ENCODE peak calls at places on chromosomes 1 and 21, in nine cellular contexts. P, E, Y, J, B, Q, K, G and S are unnamed samples.

GRCh38 chr1:16061255-16061654 is 12.2 kb downstream of the FAM131C start:
- DNase-seq in E (no peak), K (no peak), J (no peak), B (no peak), P (no peak), Q (no peak), G (no peak), Y (no peak), S (no peak)

GRCh38 chr1:218751208-218751948 is 406.2 kb downstream of the TGFB2 start:
- DNase-seq in Y (no peak), E (no peak), J (no peak), P (no peak), B (no peak), G (no peak), K (no peak), Q (no peak), S (peak)

GRCh38 chr1:185325413-185325812 is 8.4 kb upstream of the IVNS1ABP start:
- DNase-seq in E (no peak), P (peak), Q (no peak), K (no peak), Y (no peak), J (peak), B (no peak), G (no peak), S (no peak)

GRCh38 chr1:24925963-24926362 is 4.1 kb downstream of the RUNX3 start:
- DNase-seq in K (no peak), Q (no peak), G (no peak), B (no peak), Y (no peak), P (no peak), E (no peak), J (no peak), S (no peak)

GRCh38 chr21:31875424-31876097 is 2.7 kb downstream of the HUNK start:
- DNase-seq in K (no peak), J (no peak), E (no peak), B (no peak), G (no peak), Q (no peak), Y (no peak), P (no peak), S (no peak)

GRCh38 chr1:81254560-81254959 is 546.2 kb upstream of the ADGRL2 start:
- DNase-seq in Q (no peak), B (no peak), Y (no peak), P (no peak), J (no peak), G (no peak), E (no peak), K (no peak), S (no peak)

GRCh38 chr1:63004868-63005267 is 220.9 kb downstream of the ATG4C start:
- DNase-seq in G (peak), B (no peak), K (no peak), E (no peak), Y (no peak), J (peak), Q (no peak), P (peak), S (no peak)

GRCh38 chr1:100597069-100597741 is 59.3 kb downstream of the GPR88 start:
- DNase-seq in Y (no peak), E (peak), P (peak), Q (no peak), K (no peak), B (no peak), G (no peak), J (no peak), S (no peak)

GRCh38 chr1:223670458-223671159 is 5.1 kb upstream of the CAPN8 start:
- DNase-seq in P (peak), Y (no peak), J (peak), Q (no peak), K (peak), E (peak), G (peak), B (no peak), S (no peak)

GRCh38 chr1:42815938-42816599 is 853 bp upstream of the ERMAP start:
- DNase-seq in Q (no peak), K (no peak), B (no peak), Y (peak), J (no peak), P (no peak), E (peak), G (peak), S (no peak)

GRCh38 chr1:68104155-68104554 is 53.7 kb upstream of the DIRAS3 start:
- DNase-seq in E (no peak), K (no peak), Q (no peak), J (no peak), B (no peak), Y (no peak), G (no peak), P (peak), S (no peak)

GRCh38 chr1:203547147-203547546 is 53.2 kb downstream of the OPTC start:
- DNase-seq in J (no peak), G (no peak), Q (no peak), K (no peak), E (no peak), P (no peak), Y (no peak), B (no peak), S (no peak)

GRCh38 chr21:22421416-22422190 is 1423.4 kb downstream of the NCAM2 start:
- DNase-seq in P (no peak), Y (no peak), K (no peak), Q (no peak), J (no peak), B (no peak), E (peak), G (no peak), S (no peak)

GRCh38 chr1:168421399-168422004 is 122.3 kb downstream of the XCL2 start:
- DNase-seq in J (no peak), B (no peak), G (no peak), P (no peak), Q (no peak), K (no peak), E (no peak), Y (no peak), S (no peak)

GRCh38 chr1:180231506-180232420 is 1.7 kb downstream of the LHX4 start:
- DNase-seq in B (peak), Y (peak), G (peak), E (peak), Q (no peak), K (no peak), P (peak), J (peak), S (no peak)

GRCh38 chr1:9687876-9688582 is 36.5 kb downstream of the PIK3CD start:
- DNase-seq in P (peak), J (peak), G (no peak), E (no peak), Y (no peak), B (no peak), Q (peak), K (peak), S (no peak)

GRCh38 chr1:24964811-24965570 is 34.9 kb upstream of the RUNX3 start:
- DNase-seq in K (peak), J (no peak), E (peak), Y (peak), Q (no peak), G (peak), B (no peak), P (no peak), S (no peak)

GRCh38 chr1:67339623-67340343 is 32.1 kb downstream of the IL12RB2 start:
- DNase-seq in P (peak), Y (peak), G (no peak), K (no peak), E (no peak), Q (no peak), B (no peak), J (no peak), S (no peak)

GRCh38 chr1:83113686-83114085 is 885.2 kb downstream of the TTLL7 start:
- DNase-seq in E (no peak), K (no peak), J (no peak), G (no peak), P (no peak), Q (no peak), Y (no peak), B (no peak), S (no peak)

GRCh38 chr21:41289431-41289830 is 27.2 kb upstream of the FAM3B start:
- DNase-seq in E (no peak), Q (no peak), Y (no peak), P (no peak), G (no peak), K (no peak), B (no peak), J (no peak), S (no peak)

GRCh38 chr1:168466703-168467081 is 77.1 kb downstream of the XCL2 start:
- DNase-seq in Y (no peak), K (no peak), B (no peak), E (no peak), G (peak), Q (no peak), P (no peak), J (no peak), S (no peak)

GRCh38 chr1:177976596-177976995 is 6.7 kb upstream of the SEC16B start:
- DNase-seq in Q (no peak), E (no peak), Y (no peak), P (no peak), B (no peak), G (no peak), K (no peak), J (no peak), S (no peak)

GRCh38 chr1:40986929-40987328 is 7.4 kb downstream of the CTPS1 start:
- DNase-seq in Q (no peak), E (no peak), Y (no peak), K (no peak), B (no peak), G (no peak), P (peak), J (no peak), S (no peak)

GRCh38 chr1:205172729-205173366 is 38.7 kb downstream of the DSTYK start:
- DNase-seq in E (no peak), G (no peak), P (peak), J (no peak), Q (no peak), Y (no peak), B (no peak), K (no peak), S (no peak)

GRCh38 chr1:153260980-153261792 is 1.7 kb downstream of the LORICRIN start:
- DNase-seq in P (peak), G (peak), K (peak), E (no peak), B (peak), Y (no peak), Q (peak), J (peak), S (peak)

GRCh38 chr1:89633745-89634625 is 1.1 kb downstream of the LRRC8C start:
- DNase-seq in G (no peak), E (peak), K (peak), J (peak), B (no peak), Q (no peak), P (peak), Y (no peak), S (no peak)

GRCh38 chr1:216054593-216054992 is 368.7 kb downstream of the USH2A start:
- DNase-seq in B (no peak), P (no peak), J (no peak), K (no peak), G (no peak), Y (peak), E (no peak), Q (no peak), S (no peak)

GRCh38 chr1:157520386-157520935 is 31.9 kb downstream of the FCRL5 start:
- DNase-seq in K (no peak), Q (no peak), E (no peak), B (no peak), J (no peak), G (no peak), P (no peak), Y (no peak), S (no peak)

GRCh38 chr1:92169606-92170005 is 48.1 kb upstream of the C1orf146 start:
- DNase-seq in E (no peak), J (no peak), G (no peak), K (no peak), B (no peak), Y (no peak), P (no peak), Q (no peak), S (no peak)

GRCh38 chr1:222880586-222880985 is 65.7 kb downstream of the DISP1 start:
- DNase-seq in G (no peak), J (no peak), P (peak), E (no peak), B (no peak), Q (no peak), K (no peak), Y (no peak), S (no peak)

GRCh38 chr1:38018864-38019343 is 6.4 kb downstream of the UTP11 start:
- DNase-seq in J (peak), Y (no peak), G (peak), Q (no peak), P (peak), B (no peak), E (peak), K (no peak), S (no peak)

DNA sequence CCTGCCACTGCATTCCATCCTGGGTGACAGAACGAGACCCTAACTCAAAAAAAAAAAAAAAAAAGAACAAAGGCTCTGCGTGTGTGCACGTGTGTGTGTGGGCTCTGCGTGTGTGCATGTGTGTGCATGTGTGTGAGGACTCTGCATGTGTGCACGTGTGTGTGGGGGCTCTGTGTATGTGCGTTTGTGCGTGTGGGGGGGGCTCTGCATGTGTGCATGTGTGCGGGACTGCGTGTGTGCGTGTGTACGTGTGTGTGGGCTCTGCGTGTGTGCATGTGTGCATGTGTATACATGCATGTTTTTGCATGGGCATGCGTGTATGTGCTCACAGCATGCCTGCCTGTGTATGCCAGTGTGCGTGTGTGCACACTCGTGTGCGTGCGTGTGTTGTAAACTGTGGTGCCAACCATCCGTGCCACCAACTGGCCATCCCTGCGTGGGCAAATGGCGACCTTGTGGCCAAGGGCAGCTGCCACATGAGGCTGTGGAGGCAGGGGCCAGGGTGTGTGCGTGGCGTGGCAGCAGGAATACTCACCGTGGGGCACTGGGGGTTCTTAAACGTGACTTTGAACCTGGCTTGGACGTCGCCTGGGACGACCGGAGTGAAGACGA is 26.8 kb upstream of the TMEM52 start:
- DNase-seq in E (no peak), G (no peak), P (no peak), Q (no peak), J (no peak), K (no peak), B (no peak), Y (no peak), S (peak)
- TF ChIP-seq CTCF in E (no peak), G (no peak), P (no peak), Q (no peak), J (no peak), K (no peak), B (no peak), Y (no peak), S (no peak)

GRCh38 chr1:6579374-6580118 is at the start of gene ZBTB48:
- DNase-seq in P (peak), K (peak), Q (peak), B (peak), E (peak), G (peak), Y (peak), J (peak), S (peak)

GRCh38 chr1:6581561-6582305 is 1.9 kb downstream of the ZBTB48 start:
- DNase-seq in B (no peak), K (peak), E (peak), Y (no peak), J (no peak), Q (no peak), P (no peak), G (no peak), S (no peak)

GRCh38 chr1:6580119-6580587 is 359 bp downstream of the ZBTB48 start:
- DNase-seq in P (peak), G (peak), E (peak), B (no peak), Y (no peak), J (no peak), K (no peak), Q (no peak), S (no peak)

GRCh38 chr1:6582370-6582769 is 2.6 kb downstream of the ZBTB48 start:
- DNase-seq in Q (no peak), P (no peak), K (peak), E (no peak), Y (no peak), G (no peak), J (no peak), B (no peak), S (no peak)

GRCh38 chr1:6580588-6581270 is 935 bp downstream of the ZBTB48 start:
- DNase-seq in K (peak), Y (no peak), P (peak), Q (no peak), E (peak), G (no peak), J (no peak), B (no peak), S (no peak)
- TF ChIP-seq CTCF in K (no peak), Y (no peak), P (peak), Q (no peak), E (no peak), G (no peak), J (no peak), B (peak), S (peak)

GRCh38 chr1:108569097-108569728 is 9.3 kb downstream of the EEIG2 start:
- DNase-seq in Q (no peak), K (no peak), G (no peak), P (no peak), Y (no peak), J (no peak), E (no peak), B (no peak), S (no peak)

GRCh38 chr1:108568589-108568988 is 8.7 kb downstream of the EEIG2 start:
- DNase-seq in Y (no peak), J (no peak), K (no peak), P (no peak), B (no peak), E (no peak), Q (no peak), G (no peak), S (no peak)

GRCh38 chr1:108572182-108572581 is 12.3 kb downstream of the EEIG2 start:
- DNase-seq in J (no peak), B (no peak), E (no peak), K (no peak), Y (no peak), P (no peak), G (no peak), Q (no peak), S (no peak)

GRCh38 chr1:108570998-108571401 is 11.1 kb downstream of the EEIG2 start:
- DNase-seq in Q (no peak), G (no peak), J (peak), P (no peak), Y (no peak), B (no peak), E (peak), K (no peak), S (no peak)

GRCh38 chr1:108570128-108570527 is 10.2 kb downstream of the EEIG2 start:
- DNase-seq in E (peak), Y (no peak), P (peak), K (no peak), Q (no peak), G (peak), B (no peak), J (peak), S (no peak)
- TF ChIP-seq CTCF in E (peak), Y (peak), P (peak), K (peak), Q (peak), G (peak), B (peak), J (peak), S (peak)

GRCh38 chr1:182806015-182806678 is 16.6 kb downstream of the NPL start:
- DNase-seq in K (no peak), P (no peak), Y (no peak), Q (no peak), J (peak), G (no peak), E (no peak), B (no peak), S (no peak)
- TF ChIP-seq CTCF in K (no peak), P (no peak), Y (no peak), Q (no peak), J (no peak), G (no peak), E (no peak), B (no peak), S (no peak)

DNA sequence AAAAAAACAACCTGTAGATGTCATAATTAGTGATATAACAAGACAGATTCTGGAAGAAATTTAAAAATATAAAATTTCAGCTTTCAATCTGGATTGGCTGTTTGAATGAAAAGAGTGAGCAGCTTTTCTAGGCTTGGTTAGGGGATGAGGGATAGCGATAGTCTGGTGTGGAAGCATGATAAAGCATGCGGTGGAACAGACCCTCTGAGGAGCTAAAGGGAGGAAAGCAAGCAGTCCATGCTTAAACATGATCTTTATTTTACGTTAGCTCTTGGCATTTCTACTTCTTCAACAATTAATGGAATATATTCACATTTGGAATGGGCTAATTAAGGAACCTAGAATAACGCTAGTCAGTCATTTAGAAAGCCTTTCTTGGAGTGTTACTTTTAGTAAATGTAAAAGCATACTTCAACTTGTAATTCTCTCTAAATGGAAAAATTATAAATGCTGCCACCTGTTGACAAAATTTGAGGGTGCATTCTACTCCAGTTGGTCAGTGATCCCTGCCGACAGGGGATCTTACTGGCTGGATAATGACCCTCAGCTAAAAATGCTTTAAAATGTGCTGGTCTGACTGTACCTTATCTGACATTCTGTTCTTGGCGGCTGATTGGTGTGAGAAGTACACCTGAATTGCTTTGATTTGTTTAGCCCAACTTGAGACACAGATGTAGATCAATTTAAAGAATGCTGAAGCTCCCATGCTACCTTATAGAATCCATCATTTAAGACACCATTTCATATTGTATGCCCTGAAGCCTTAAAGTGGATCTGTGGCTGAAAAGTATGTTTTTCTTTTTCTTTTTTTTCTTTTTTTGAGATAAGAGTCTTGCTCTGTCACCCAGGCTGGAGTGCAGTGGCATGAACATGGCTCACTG is 61.2 kb downstream of the AK4 start:
- DNase-seq in E (peak), J (peak), Q (no peak), G (peak), Y (no peak), K (no peak), B (no peak), P (peak), S (no peak)
- TF ChIP-seq CTCF in E (peak), J (peak), Q (peak), G (peak), Y (peak), K (peak), B (peak), P (peak), S (peak)